ENCODE peak calls at places on chromosomes 12 and 14, in ten cellular contexts. One of them, this sample, is unnamed. For H3K4me1, the result is how much of the 10 kb centered on the place peaks cover.

GRCh38 chr12:164207-164606 is 49.8 kb downstream of the SLC6A12 start:
- DNase-seq in OCI-LY7: peak
- DNase-seq in Panc1: no peak
- DNase-seq in GM23338: no peak
- DNase-seq in cardiac muscle cell: no peak
- DNase-seq in stomach: no peak
- DNase-seq in testis: no peak
- DNase-seq in uterus: no peak
- DNase-seq in BE2C: no peak
- DNase-seq in breast epithelium: no peak
- DNase-seq in this sample: no peak

GRCh38 chr12:89181271-89181920 is 170.9 kb downstream of the DUSP6 start:
- DNase-seq in uterus: no peak
- DNase-seq in cardiac muscle cell: peak
- DNase-seq in Panc1: no peak
- DNase-seq in BE2C: no peak
- DNase-seq in breast epithelium: no peak
- DNase-seq in testis: no peak
- DNase-seq in GM23338: no peak
- DNase-seq in OCI-LY7: no peak
- DNase-seq in stomach: no peak
- DNase-seq in this sample: no peak

GRCh38 chr12:120406080-120406479 is 31.8 kb upstream of the COX6A1 start:
- DNase-seq in cardiac muscle cell: no peak
- DNase-seq in testis: no peak
- DNase-seq in GM23338: no peak
- DNase-seq in uterus: no peak
- DNase-seq in BE2C: no peak
- DNase-seq in stomach: no peak
- DNase-seq in breast epithelium: no peak
- DNase-seq in Panc1: no peak
- DNase-seq in OCI-LY7: no peak
- DNase-seq in this sample: no peak

GRCh38 chr12:58026892-58027891 is 85.8 kb downstream of the ATP23 start:
- DNase-seq in testis: no peak
- DNase-seq in stomach: no peak
- DNase-seq in GM23338: no peak
- DNase-seq in uterus: no peak
- DNase-seq in BE2C: no peak
- DNase-seq in OCI-LY7: no peak
- DNase-seq in cardiac muscle cell: peak
- DNase-seq in Panc1: no peak
- DNase-seq in breast epithelium: no peak
- DNase-seq in this sample: no peak

GRCh38 chr12:42741771-42742510 is 152.4 kb upstream of the PRICKLE1 start:
- DNase-seq in OCI-LY7: no peak
- DNase-seq in testis: no peak
- DNase-seq in GM23338: no peak
- DNase-seq in stomach: no peak
- DNase-seq in cardiac muscle cell: peak
- DNase-seq in BE2C: no peak
- DNase-seq in Panc1: no peak
- DNase-seq in breast epithelium: no peak
- DNase-seq in uterus: no peak
- DNase-seq in this sample: no peak

GRCh38 chr14:66471584-66471983 is 14.6 kb upstream of the CCDC196 start:
- DNase-seq in Panc1: no peak
- DNase-seq in uterus: no peak
- DNase-seq in GM23338: no peak
- DNase-seq in testis: no peak
- DNase-seq in stomach: no peak
- DNase-seq in OCI-LY7: no peak
- DNase-seq in BE2C: no peak
- DNase-seq in cardiac muscle cell: no peak
- DNase-seq in breast epithelium: no peak
- DNase-seq in this sample: no peak

GRCh38 chr12:27924350-27925140 is 48.0 kb downstream of the PTHLH start:
- DNase-seq in GM23338: no peak
- DNase-seq in breast epithelium: no peak
- DNase-seq in stomach: no peak
- DNase-seq in BE2C: no peak
- DNase-seq in uterus: no peak
- DNase-seq in testis: no peak
- DNase-seq in OCI-LY7: no peak
- DNase-seq in Panc1: no peak
- DNase-seq in cardiac muscle cell: peak
- DNase-seq in this sample: no peak

GRCh38 chr12:28409892-28410291 is 219.6 kb downstream of the CCDC91 start:
- DNase-seq in GM23338: no peak
- DNase-seq in OCI-LY7: no peak
- DNase-seq in Panc1: no peak
- DNase-seq in uterus: no peak
- DNase-seq in cardiac muscle cell: peak
- DNase-seq in stomach: no peak
- DNase-seq in breast epithelium: no peak
- DNase-seq in testis: no peak
- DNase-seq in BE2C: no peak
- DNase-seq in this sample: no peak

GRCh38 chr12:75870878-75871277 is 160.7 kb downstream of the PHLDA1 start:
- DNase-seq in uterus: no peak
- DNase-seq in breast epithelium: no peak
- DNase-seq in OCI-LY7: no peak
- DNase-seq in Panc1: no peak
- DNase-seq in stomach: no peak
- DNase-seq in GM23338: no peak
- DNase-seq in testis: no peak
- DNase-seq in cardiac muscle cell: peak
- DNase-seq in BE2C: no peak
- DNase-seq in this sample: no peak

GRCh38 chr12:82527165-82527780 is 159.4 kb upstream of the TMTC2 start:
- DNase-seq in testis: peak
- DNase-seq in GM23338: peak
- DNase-seq in cardiac muscle cell: peak
- DNase-seq in uterus: no peak
- DNase-seq in Panc1: peak
- DNase-seq in OCI-LY7: peak
- DNase-seq in stomach: no peak
- DNase-seq in breast epithelium: no peak
- DNase-seq in BE2C: peak
- DNase-seq in this sample: no peak

GRCh38 chr12:104886418-104887401 is 71.4 kb downstream of the SLC41A2 start:
- DNase-seq in cardiac muscle cell: peak
- DNase-seq in BE2C: no peak
- DNase-seq in testis: no peak
- DNase-seq in OCI-LY7: no peak
- DNase-seq in stomach: no peak
- DNase-seq in breast epithelium: no peak
- DNase-seq in GM23338: no peak
- DNase-seq in uterus: no peak
- DNase-seq in Panc1: no peak
- DNase-seq in this sample: no peak

GRCh38 chr14:100524933-100525243 is 62.3 kb downstream of the BEGAIN start:
- DNase-seq in Panc1: no peak
- DNase-seq in stomach: peak
- DNase-seq in testis: peak
- DNase-seq in uterus: no peak
- DNase-seq in OCI-LY7: peak
- DNase-seq in cardiac muscle cell: no peak
- DNase-seq in breast epithelium: no peak
- DNase-seq in GM23338: peak
- DNase-seq in BE2C: peak
- DNase-seq in this sample: peak

GRCh38 chr14:57492859-57493258 is 798 bp downstream of the CCDC198 start:
- DNase-seq in stomach: no peak
- DNase-seq in Panc1: no peak
- DNase-seq in uterus: no peak
- DNase-seq in cardiac muscle cell: peak
- DNase-seq in OCI-LY7: no peak
- DNase-seq in BE2C: no peak
- DNase-seq in testis: no peak
- DNase-seq in breast epithelium: no peak
- DNase-seq in GM23338: no peak
- DNase-seq in this sample: no peak

GRCh38 chr12:9661720-9662119 is 7.8 kb upstream of the CLEC2D start:
- DNase-seq in OCI-LY7: no peak
- DNase-seq in BE2C: no peak
- DNase-seq in breast epithelium: no peak
- DNase-seq in uterus: no peak
- DNase-seq in cardiac muscle cell: no peak
- DNase-seq in GM23338: no peak
- DNase-seq in testis: no peak
- DNase-seq in Panc1: no peak
- DNase-seq in stomach: no peak
- DNase-seq in this sample: no peak

GRCh38 chr12:9662488-9662887 is 7.0 kb upstream of the CLEC2D start:
- DNase-seq in BE2C: no peak
- DNase-seq in stomach: no peak
- DNase-seq in testis: no peak
- DNase-seq in GM23338: no peak
- DNase-seq in cardiac muscle cell: no peak
- DNase-seq in Panc1: no peak
- DNase-seq in breast epithelium: no peak
- DNase-seq in uterus: no peak
- DNase-seq in OCI-LY7: no peak
- DNase-seq in this sample: no peak

DNA sequence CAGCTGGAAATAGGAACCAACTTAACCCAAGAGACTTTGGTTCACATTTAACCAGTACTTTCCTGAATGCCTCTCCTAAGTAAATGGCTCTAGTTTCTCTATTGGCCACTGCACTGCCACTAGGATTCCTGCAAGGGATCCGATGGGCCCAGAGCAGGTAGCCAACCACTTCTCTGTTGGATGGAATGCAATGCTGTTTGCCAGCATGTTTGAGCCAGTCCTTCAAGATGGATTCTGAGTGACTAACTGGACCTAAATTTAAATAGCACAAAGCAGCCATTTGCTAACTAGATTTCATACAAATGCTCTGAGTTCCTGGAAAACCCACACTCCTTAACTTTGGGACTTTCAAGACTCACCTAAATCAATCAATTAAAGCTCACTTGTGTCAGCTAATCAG is 9.5 kb upstream of the CLEC2D start:
- DNase-seq in uterus: no peak
- DNase-seq in stomach: no peak
- DNase-seq in breast epithelium: no peak
- DNase-seq in BE2C: no peak
- DNase-seq in GM23338: no peak
- DNase-seq in OCI-LY7: no peak
- DNase-seq in Panc1: no peak
- DNase-seq in testis: no peak
- DNase-seq in cardiac muscle cell: no peak
- DNase-seq in this sample: no peak
- H3K4me1 ChIP-seq in uterus: under half
- H3K4me1 ChIP-seq in stomach: under half
- H3K4me1 ChIP-seq in breast epithelium: under half
- H3K4me1 ChIP-seq in BE2C: under half
- H3K4me1 ChIP-seq in GM23338: under half
- H3K4me1 ChIP-seq in OCI-LY7: under half
- H3K4me1 ChIP-seq in Panc1: under half
- H3K4me1 ChIP-seq in testis: under half
- H3K4me1 ChIP-seq in cardiac muscle cell: under half
- H3K4me1 ChIP-seq in this sample: under half

GRCh38 chr12:123801573-123802178 is 39.6 kb downstream of the DNAH10 start:
- DNase-seq in Panc1: no peak
- DNase-seq in OCI-LY7: peak
- DNase-seq in uterus: no peak
- DNase-seq in breast epithelium: no peak
- DNase-seq in testis: no peak
- DNase-seq in GM23338: peak
- DNase-seq in cardiac muscle cell: peak
- DNase-seq in BE2C: no peak
- DNase-seq in stomach: no peak
- DNase-seq in this sample: no peak
- TF ChIP-seq CTCF in Panc1: peak
- TF ChIP-seq CTCF in OCI-LY7: peak
- TF ChIP-seq CTCF in uterus: no peak
- TF ChIP-seq CTCF in breast epithelium: no peak
- TF ChIP-seq CTCF in testis: no peak
- TF ChIP-seq CTCF in GM23338: peak
- TF ChIP-seq CTCF in cardiac muscle cell: peak
- TF ChIP-seq CTCF in BE2C: peak
- TF ChIP-seq CTCF in stomach: no peak
- TF ChIP-seq CTCF in this sample: no peak

GRCh38 chr14:104682107-104682593 is 7.3 kb upstream of the INF2 start:
- DNase-seq in stomach: no peak
- DNase-seq in OCI-LY7: no peak
- DNase-seq in breast epithelium: no peak
- DNase-seq in uterus: no peak
- DNase-seq in BE2C: peak
- DNase-seq in GM23338: peak
- DNase-seq in Panc1: no peak
- DNase-seq in cardiac muscle cell: peak
- DNase-seq in testis: no peak
- DNase-seq in this sample: peak

GRCh38 chr14:104683653-104684448 is 5.6 kb upstream of the INF2 start:
- DNase-seq in cardiac muscle cell: no peak
- DNase-seq in GM23338: no peak
- DNase-seq in OCI-LY7: no peak
- DNase-seq in testis: no peak
- DNase-seq in breast epithelium: no peak
- DNase-seq in Panc1: no peak
- DNase-seq in BE2C: no peak
- DNase-seq in stomach: no peak
- DNase-seq in uterus: no peak
- DNase-seq in this sample: no peak

GRCh38 chr14:104685998-104686610 is 3.3 kb upstream of the INF2 start:
- DNase-seq in BE2C: no peak
- DNase-seq in uterus: no peak
- DNase-seq in stomach: no peak
- DNase-seq in GM23338: no peak
- DNase-seq in Panc1: no peak
- DNase-seq in breast epithelium: no peak
- DNase-seq in testis: no peak
- DNase-seq in OCI-LY7: no peak
- DNase-seq in cardiac muscle cell: no peak
- DNase-seq in this sample: no peak

GRCh38 chr14:104685216-104685997 is 4.0 kb upstream of the INF2 start:
- DNase-seq in OCI-LY7: peak
- DNase-seq in cardiac muscle cell: no peak
- DNase-seq in Panc1: no peak
- DNase-seq in breast epithelium: no peak
- DNase-seq in BE2C: no peak
- DNase-seq in GM23338: no peak
- DNase-seq in testis: no peak
- DNase-seq in stomach: no peak
- DNase-seq in uterus: no peak
- DNase-seq in this sample: no peak

GRCh38 chr14:104684449-104684821 is 5.0 kb upstream of the INF2 start:
- DNase-seq in stomach: no peak
- DNase-seq in GM23338: no peak
- DNase-seq in OCI-LY7: no peak
- DNase-seq in uterus: no peak
- DNase-seq in Panc1: no peak
- DNase-seq in testis: no peak
- DNase-seq in cardiac muscle cell: no peak
- DNase-seq in breast epithelium: no peak
- DNase-seq in BE2C: no peak
- DNase-seq in this sample: no peak
- H3K4me1 ChIP-seq in stomach: half or more
- H3K4me1 ChIP-seq in GM23338: under half
- H3K4me1 ChIP-seq in OCI-LY7: half or more
- H3K4me1 ChIP-seq in uterus: under half
- H3K4me1 ChIP-seq in Panc1: half or more
- H3K4me1 ChIP-seq in testis: under half
- H3K4me1 ChIP-seq in cardiac muscle cell: under half
- H3K4me1 ChIP-seq in breast epithelium: under half
- H3K4me1 ChIP-seq in BE2C: under half
- H3K4me1 ChIP-seq in this sample: under half

GRCh38 chr12:63302269-63302940 is 151.4 kb upstream of the AVPR1A start:
- DNase-seq in BE2C: no peak
- DNase-seq in stomach: no peak
- DNase-seq in uterus: no peak
- DNase-seq in OCI-LY7: no peak
- DNase-seq in breast epithelium: no peak
- DNase-seq in cardiac muscle cell: no peak
- DNase-seq in GM23338: no peak
- DNase-seq in Panc1: no peak
- DNase-seq in testis: no peak
- DNase-seq in this sample: no peak
- TF ChIP-seq CTCF in BE2C: no peak
- TF ChIP-seq CTCF in stomach: no peak
- TF ChIP-seq CTCF in uterus: no peak
- TF ChIP-seq CTCF in OCI-LY7: no peak
- TF ChIP-seq CTCF in breast epithelium: no peak
- TF ChIP-seq CTCF in cardiac muscle cell: no peak
- TF ChIP-seq CTCF in GM23338: no peak
- TF ChIP-seq CTCF in Panc1: no peak
- TF ChIP-seq CTCF in testis: no peak
- TF ChIP-seq CTCF in this sample: no peak

This sample was measured in pancreas.